ENCODE peak calls at places on chromosomes 7 and 10, in six cellular contexts. One of them, this sample, is unnamed.

GRCh38 chr7:128937647-128938523 is at the start of gene IRF5:
- DNase-seq in stimulated activated effector memory CD8-positive, alpha-beta T cell treated with anti-CD3 and anti-CD28 coated beads, Interleukin-12 subunit alpha, Interleukin-12 subunit beta, amount 100 ng/mL, for 72 hours: peak
- DNase-seq in NCI-H2029: no peak
- DNase-seq in anterior cingulate cortex: no peak
- DNase-seq in NAMALWA: no peak
- DNase-seq in GM06990: peak
- DNase-seq in this sample: peak

GRCh38 chr7:130901209-130901783 is 167.3 kb upstream of the KLF14 start:
- DNase-seq in NCI-H2029: no peak
- DNase-seq in GM06990: no peak
- DNase-seq in stimulated activated effector memory CD8-positive, alpha-beta T cell treated with anti-CD3 and anti-CD28 coated beads, Interleukin-12 subunit alpha, Interleukin-12 subunit beta, amount 100 ng/mL, for 72 hours: no peak
- DNase-seq in anterior cingulate cortex: peak
- DNase-seq in NAMALWA: no peak
- DNase-seq in this sample: no peak

GRCh38 chr7:2044883-2045471 is 187.8 kb downstream of the MAD1L1 start:
- DNase-seq in NAMALWA: no peak
- DNase-seq in GM06990: no peak
- DNase-seq in anterior cingulate cortex: no peak
- DNase-seq in stimulated activated effector memory CD8-positive, alpha-beta T cell treated with anti-CD3 and anti-CD28 coated beads, Interleukin-12 subunit alpha, Interleukin-12 subunit beta, amount 100 ng/mL, for 72 hours: no peak
- DNase-seq in NCI-H2029: no peak
- DNase-seq in this sample: no peak

GRCh38 chr7:25389489-25390106 is 161.3 kb upstream of the NPVF start:
- DNase-seq in GM06990: no peak
- DNase-seq in NAMALWA: peak
- DNase-seq in NCI-H2029: peak
- DNase-seq in anterior cingulate cortex: no peak
- DNase-seq in stimulated activated effector memory CD8-positive, alpha-beta T cell treated with anti-CD3 and anti-CD28 coated beads, Interleukin-12 subunit alpha, Interleukin-12 subunit beta, amount 100 ng/mL, for 72 hours: no peak
- DNase-seq in this sample: peak

GRCh38 chr7:157463245-157463644 is 126.4 kb downstream of the DNAJB6 start:
- DNase-seq in GM06990: no peak
- DNase-seq in anterior cingulate cortex: no peak
- DNase-seq in NCI-H2029: no peak
- DNase-seq in stimulated activated effector memory CD8-positive, alpha-beta T cell treated with anti-CD3 and anti-CD28 coated beads, Interleukin-12 subunit alpha, Interleukin-12 subunit beta, amount 100 ng/mL, for 72 hours: no peak
- DNase-seq in NAMALWA: no peak
- DNase-seq in this sample: no peak

GRCh38 chr7:157517782-157518513 is 181.1 kb downstream of the DNAJB6 start:
- DNase-seq in NAMALWA: no peak
- DNase-seq in anterior cingulate cortex: no peak
- DNase-seq in stimulated activated effector memory CD8-positive, alpha-beta T cell treated with anti-CD3 and anti-CD28 coated beads, Interleukin-12 subunit alpha, Interleukin-12 subunit beta, amount 100 ng/mL, for 72 hours: no peak
- DNase-seq in GM06990: no peak
- DNase-seq in NCI-H2029: no peak
- DNase-seq in this sample: no peak

GRCh38 chr10:59019603-59020002 is 156.8 kb upstream of the PHYHIPL start:
- DNase-seq in anterior cingulate cortex: no peak
- DNase-seq in NCI-H2029: no peak
- DNase-seq in NAMALWA: no peak
- DNase-seq in GM06990: no peak
- DNase-seq in stimulated activated effector memory CD8-positive, alpha-beta T cell treated with anti-CD3 and anti-CD28 coated beads, Interleukin-12 subunit alpha, Interleukin-12 subunit beta, amount 100 ng/mL, for 72 hours: no peak
- DNase-seq in this sample: no peak

GRCh38 chr7:50261593-50261992 is 42.9 kb upstream of the IKZF1 start:
- DNase-seq in NCI-H2029: no peak
- DNase-seq in anterior cingulate cortex: no peak
- DNase-seq in GM06990: no peak
- DNase-seq in stimulated activated effector memory CD8-positive, alpha-beta T cell treated with anti-CD3 and anti-CD28 coated beads, Interleukin-12 subunit alpha, Interleukin-12 subunit beta, amount 100 ng/mL, for 72 hours: no peak
- DNase-seq in NAMALWA: no peak
- DNase-seq in this sample: no peak

GRCh38 chr10:3783313-3783689 is 1.7 kb downstream of the KLF6 start:
- DNase-seq in NCI-H2029: no peak
- DNase-seq in anterior cingulate cortex: peak
- DNase-seq in GM06990: peak
- DNase-seq in NAMALWA: peak
- DNase-seq in stimulated activated effector memory CD8-positive, alpha-beta T cell treated with anti-CD3 and anti-CD28 coated beads, Interleukin-12 subunit alpha, Interleukin-12 subunit beta, amount 100 ng/mL, for 72 hours: peak
- DNase-seq in this sample: peak

GRCh38 chr7:5773661-5774086 is 7.8 kb downstream of the RNF216 start:
- DNase-seq in GM06990: no peak
- DNase-seq in stimulated activated effector memory CD8-positive, alpha-beta T cell treated with anti-CD3 and anti-CD28 coated beads, Interleukin-12 subunit alpha, Interleukin-12 subunit beta, amount 100 ng/mL, for 72 hours: no peak
- DNase-seq in anterior cingulate cortex: no peak
- DNase-seq in NAMALWA: no peak
- DNase-seq in NCI-H2029: no peak
- DNase-seq in this sample: no peak

GRCh38 chr10:65341323-65341922 is 1584.4 kb upstream of the LRRTM3 start:
- DNase-seq in stimulated activated effector memory CD8-positive, alpha-beta T cell treated with anti-CD3 and anti-CD28 coated beads, Interleukin-12 subunit alpha, Interleukin-12 subunit beta, amount 100 ng/mL, for 72 hours: no peak
- DNase-seq in GM06990: no peak
- DNase-seq in anterior cingulate cortex: no peak
- DNase-seq in NCI-H2029: no peak
- DNase-seq in NAMALWA: no peak
- DNase-seq in this sample: no peak

GRCh38 chr7:96710544-96710943 is 898 bp upstream of the SEM1 start:
- DNase-seq in NCI-H2029: no peak
- DNase-seq in NAMALWA: peak
- DNase-seq in anterior cingulate cortex: no peak
- DNase-seq in stimulated activated effector memory CD8-positive, alpha-beta T cell treated with anti-CD3 and anti-CD28 coated beads, Interleukin-12 subunit alpha, Interleukin-12 subunit beta, amount 100 ng/mL, for 72 hours: no peak
- DNase-seq in GM06990: no peak
- DNase-seq in this sample: no peak

GRCh38 chr10:120409816-120410215 is 47.2 kb upstream of the PLPP4 start:
- DNase-seq in NAMALWA: no peak
- DNase-seq in anterior cingulate cortex: no peak
- DNase-seq in stimulated activated effector memory CD8-positive, alpha-beta T cell treated with anti-CD3 and anti-CD28 coated beads, Interleukin-12 subunit alpha, Interleukin-12 subunit beta, amount 100 ng/mL, for 72 hours: no peak
- DNase-seq in GM06990: no peak
- DNase-seq in NCI-H2029: no peak
- DNase-seq in this sample: no peak

GRCh38 chr7:54964136-54964535 is 54.7 kb upstream of the EGFR start:
- DNase-seq in GM06990: no peak
- DNase-seq in NAMALWA: no peak
- DNase-seq in NCI-H2029: no peak
- DNase-seq in stimulated activated effector memory CD8-positive, alpha-beta T cell treated with anti-CD3 and anti-CD28 coated beads, Interleukin-12 subunit alpha, Interleukin-12 subunit beta, amount 100 ng/mL, for 72 hours: no peak
- DNase-seq in anterior cingulate cortex: no peak
- DNase-seq in this sample: no peak

GRCh38 chr7:77532247-77532646 is 4.8 kb upstream of the PTPN12 start:
- DNase-seq in stimulated activated effector memory CD8-positive, alpha-beta T cell treated with anti-CD3 and anti-CD28 coated beads, Interleukin-12 subunit alpha, Interleukin-12 subunit beta, amount 100 ng/mL, for 72 hours: no peak
- DNase-seq in NCI-H2029: no peak
- DNase-seq in anterior cingulate cortex: no peak
- DNase-seq in NAMALWA: no peak
- DNase-seq in GM06990: no peak
- DNase-seq in this sample: no peak

GRCh38 chr7:13872751-13873150 is 116.7 kb downstream of the ETV1 start:
- DNase-seq in anterior cingulate cortex: no peak
- DNase-seq in GM06990: no peak
- DNase-seq in stimulated activated effector memory CD8-positive, alpha-beta T cell treated with anti-CD3 and anti-CD28 coated beads, Interleukin-12 subunit alpha, Interleukin-12 subunit beta, amount 100 ng/mL, for 72 hours: no peak
- DNase-seq in NAMALWA: no peak
- DNase-seq in NCI-H2029: no peak
- DNase-seq in this sample: no peak

GRCh38 chr10:125531470-125531869 is 151.5 kb downstream of the TEX36 start:
- DNase-seq in GM06990: no peak
- DNase-seq in NCI-H2029: no peak
- DNase-seq in NAMALWA: no peak
- DNase-seq in stimulated activated effector memory CD8-positive, alpha-beta T cell treated with anti-CD3 and anti-CD28 coated beads, Interleukin-12 subunit alpha, Interleukin-12 subunit beta, amount 100 ng/mL, for 72 hours: no peak
- DNase-seq in anterior cingulate cortex: no peak
- DNase-seq in this sample: no peak

GRCh38 chr7:77940647-77941046 is 142.1 kb downstream of the PHTF2 start:
- DNase-seq in GM06990: no peak
- DNase-seq in anterior cingulate cortex: no peak
- DNase-seq in NAMALWA: peak
- DNase-seq in stimulated activated effector memory CD8-positive, alpha-beta T cell treated with anti-CD3 and anti-CD28 coated beads, Interleukin-12 subunit alpha, Interleukin-12 subunit beta, amount 100 ng/mL, for 72 hours: no peak
- DNase-seq in NCI-H2029: no peak
- DNase-seq in this sample: peak

GRCh38 chr7:88758355-88759215 is 915 bp upstream of the ZNF804B start:
- DNase-seq in NCI-H2029: no peak
- DNase-seq in GM06990: peak
- DNase-seq in NAMALWA: no peak
- DNase-seq in anterior cingulate cortex: no peak
- DNase-seq in stimulated activated effector memory CD8-positive, alpha-beta T cell treated with anti-CD3 and anti-CD28 coated beads, Interleukin-12 subunit alpha, Interleukin-12 subunit beta, amount 100 ng/mL, for 72 hours: no peak
- DNase-seq in this sample: peak

GRCh38 chr10:124076334-124076733 is 17.1 kb downstream of the CHST15 start:
- DNase-seq in GM06990: no peak
- DNase-seq in NAMALWA: peak
- DNase-seq in NCI-H2029: no peak
- DNase-seq in stimulated activated effector memory CD8-positive, alpha-beta T cell treated with anti-CD3 and anti-CD28 coated beads, Interleukin-12 subunit alpha, Interleukin-12 subunit beta, amount 100 ng/mL, for 72 hours: no peak
- DNase-seq in anterior cingulate cortex: no peak
- DNase-seq in this sample: no peak

GRCh38 chr7:130959743-130960207 is 225.8 kb upstream of the KLF14 start:
- DNase-seq in NCI-H2029: no peak
- DNase-seq in anterior cingulate cortex: no peak
- DNase-seq in stimulated activated effector memory CD8-positive, alpha-beta T cell treated with anti-CD3 and anti-CD28 coated beads, Interleukin-12 subunit alpha, Interleukin-12 subunit beta, amount 100 ng/mL, for 72 hours: no peak
- DNase-seq in GM06990: no peak
- DNase-seq in NAMALWA: peak
- DNase-seq in this sample: no peak

GRCh38 chr10:70575874-70576802 is 26.4 kb downstream of the PRF1 start:
- DNase-seq in GM06990: peak
- DNase-seq in NAMALWA: peak
- DNase-seq in stimulated activated effector memory CD8-positive, alpha-beta T cell treated with anti-CD3 and anti-CD28 coated beads, Interleukin-12 subunit alpha, Interleukin-12 subunit beta, amount 100 ng/mL, for 72 hours: peak
- DNase-seq in anterior cingulate cortex: peak
- DNase-seq in NCI-H2029: peak
- DNase-seq in this sample: peak

GRCh38 chr10:3186365-3186764 is 13.8 kb upstream of the PITRM1 start:
- DNase-seq in NAMALWA: no peak
- DNase-seq in stimulated activated effector memory CD8-positive, alpha-beta T cell treated with anti-CD3 and anti-CD28 coated beads, Interleukin-12 subunit alpha, Interleukin-12 subunit beta, amount 100 ng/mL, for 72 hours: no peak
- DNase-seq in GM06990: no peak
- DNase-seq in NCI-H2029: no peak
- DNase-seq in anterior cingulate cortex: no peak
- DNase-seq in this sample: no peak

GRCh38 chr10:29657719-29658274 is 23.0 kb upstream of the SVIL start:
- DNase-seq in stimulated activated effector memory CD8-positive, alpha-beta T cell treated with anti-CD3 and anti-CD28 coated beads, Interleukin-12 subunit alpha, Interleukin-12 subunit beta, amount 100 ng/mL, for 72 hours: no peak
- DNase-seq in NCI-H2029: peak
- DNase-seq in anterior cingulate cortex: no peak
- DNase-seq in NAMALWA: no peak
- DNase-seq in GM06990: no peak
- DNase-seq in this sample: no peak

GRCh38 chr7:47581821-47582747 is at the start of gene TNS3:
- DNase-seq in stimulated activated effector memory CD8-positive, alpha-beta T cell treated with anti-CD3 and anti-CD28 coated beads, Interleukin-12 subunit alpha, Interleukin-12 subunit beta, amount 100 ng/mL, for 72 hours: no peak
- DNase-seq in NAMALWA: peak
- DNase-seq in anterior cingulate cortex: no peak
- DNase-seq in NCI-H2029: peak
- DNase-seq in GM06990: no peak
- DNase-seq in this sample: no peak

GRCh38 chr10:1607466-1607865 is 129.9 kb downstream of the ADARB2 start:
- DNase-seq in NAMALWA: no peak
- DNase-seq in stimulated activated effector memory CD8-positive, alpha-beta T cell treated with anti-CD3 and anti-CD28 coated beads, Interleukin-12 subunit alpha, Interleukin-12 subunit beta, amount 100 ng/mL, for 72 hours: no peak
- DNase-seq in NCI-H2029: no peak
- DNase-seq in GM06990: no peak
- DNase-seq in anterior cingulate cortex: no peak
- DNase-seq in this sample: no peak

GRCh38 chr10:88227342-88228018 is 355.6 kb downstream of the RNLS start:
- DNase-seq in GM06990: no peak
- DNase-seq in anterior cingulate cortex: no peak
- DNase-seq in NAMALWA: no peak
- DNase-seq in stimulated activated effector memory CD8-positive, alpha-beta T cell treated with anti-CD3 and anti-CD28 coated beads, Interleukin-12 subunit alpha, Interleukin-12 subunit beta, amount 100 ng/mL, for 72 hours: no peak
- DNase-seq in NCI-H2029: no peak
- DNase-seq in this sample: no peak

GRCh38 chr10:72043016-72043834 is 45.1 kb downstream of the SPOCK2 start:
- DNase-seq in GM06990: no peak
- DNase-seq in NAMALWA: no peak
- DNase-seq in NCI-H2029: no peak
- DNase-seq in anterior cingulate cortex: no peak
- DNase-seq in stimulated activated effector memory CD8-positive, alpha-beta T cell treated with anti-CD3 and anti-CD28 coated beads, Interleukin-12 subunit alpha, Interleukin-12 subunit beta, amount 100 ng/mL, for 72 hours: no peak
- DNase-seq in this sample: no peak

GRCh38 chr10:44395396-44395795 is 10.5 kb upstream of the CXCL12 start:
- DNase-seq in anterior cingulate cortex: no peak
- DNase-seq in GM06990: no peak
- DNase-seq in NCI-H2029: peak
- DNase-seq in NAMALWA: no peak
- DNase-seq in stimulated activated effector memory CD8-positive, alpha-beta T cell treated with anti-CD3 and anti-CD28 coated beads, Interleukin-12 subunit alpha, Interleukin-12 subunit beta, amount 100 ng/mL, for 72 hours: no peak
- DNase-seq in this sample: no peak

GRCh38 chr7:52017802-52018679 is 701.4 kb upstream of the COBL start:
- DNase-seq in anterior cingulate cortex: no peak
- DNase-seq in NCI-H2029: peak
- DNase-seq in GM06990: no peak
- DNase-seq in stimulated activated effector memory CD8-positive, alpha-beta T cell treated with anti-CD3 and anti-CD28 coated beads, Interleukin-12 subunit alpha, Interleukin-12 subunit beta, amount 100 ng/mL, for 72 hours: no peak
- DNase-seq in NAMALWA: peak
- DNase-seq in this sample: peak

GRCh38 chr7:132402751-132403245 is 173.5 kb downstream of the PLXNA4 start:
- DNase-seq in NCI-H2029: peak
- DNase-seq in NAMALWA: no peak
- DNase-seq in stimulated activated effector memory CD8-positive, alpha-beta T cell treated with anti-CD3 and anti-CD28 coated beads, Interleukin-12 subunit alpha, Interleukin-12 subunit beta, amount 100 ng/mL, for 72 hours: no peak
- DNase-seq in GM06990: no peak
- DNase-seq in anterior cingulate cortex: peak
- DNase-seq in this sample: no peak

GRCh38 chr7:133365892-133366291 is 113.0 kb downstream of the EXOC4 start:
- DNase-seq in NCI-H2029: no peak
- DNase-seq in anterior cingulate cortex: no peak
- DNase-seq in GM06990: no peak
- DNase-seq in stimulated activated effector memory CD8-positive, alpha-beta T cell treated with anti-CD3 and anti-CD28 coated beads, Interleukin-12 subunit alpha, Interleukin-12 subunit beta, amount 100 ng/mL, for 72 hours: no peak
- DNase-seq in NAMALWA: no peak
- DNase-seq in this sample: no peak

This sample was measured in GM10248.